ENCODE peak calls at places on chromosomes 3 and 15, in ten cellular contexts. One of them, this sample, is unnamed.

GRCh38 chr3:9727743-9728142 is 3.8 kb upstream of the BRPF1 start:
- DNase-seq in HepG2: no peak
- DNase-seq in breast epithelium: no peak
- DNase-seq in stomach: no peak
- DNase-seq in colonic mucosa: no peak
- DNase-seq in GM23248: no peak
- DNase-seq in right cardiac atrium: no peak
- DNase-seq in uterus: no peak
- DNase-seq in tibial nerve: no peak
- DNase-seq in SJCRH30: no peak
- DNase-seq in this sample: no peak

GRCh38 chr15:25182098-25182478 is 227.3 kb downstream of the SNRPN start:
- DNase-seq in colonic mucosa: no peak
- DNase-seq in right cardiac atrium: no peak
- DNase-seq in HepG2: no peak
- DNase-seq in stomach: peak; percentile 9
- DNase-seq in tibial nerve: no peak
- DNase-seq in uterus: no peak
- DNase-seq in breast epithelium: peak; percentile 5
- DNase-seq in GM23248: no peak
- DNase-seq in SJCRH30: no peak
- DNase-seq in this sample: no peak

GRCh38 chr15:40250304-40250656 is 11.4 kb downstream of the PAK6 start:
- DNase-seq in stomach: no peak
- DNase-seq in HepG2: no peak
- DNase-seq in breast epithelium: no peak
- DNase-seq in uterus: no peak
- DNase-seq in right cardiac atrium: no peak
- DNase-seq in colonic mucosa: no peak
- DNase-seq in GM23248: no peak
- DNase-seq in tibial nerve: no peak
- DNase-seq in SJCRH30: no peak
- DNase-seq in this sample: no peak

GRCh38 chr3:112446343-112446742 is 52.9 kb downstream of the BTLA start:
- DNase-seq in right cardiac atrium: no peak
- DNase-seq in stomach: no peak
- DNase-seq in uterus: no peak
- DNase-seq in HepG2: no peak
- DNase-seq in colonic mucosa: no peak
- DNase-seq in breast epithelium: no peak
- DNase-seq in GM23248: peak; percentile 16
- DNase-seq in tibial nerve: no peak
- DNase-seq in SJCRH30: peak; percentile 13
- DNase-seq in this sample: no peak

GRCh38 chr15:90596943-90597342 is 67.2 kb downstream of the CRTC3 start:
- DNase-seq in right cardiac atrium: no peak
- DNase-seq in HepG2: no peak
- DNase-seq in colonic mucosa: no peak
- DNase-seq in breast epithelium: no peak
- DNase-seq in SJCRH30: no peak
- DNase-seq in stomach: no peak
- DNase-seq in GM23248: no peak
- DNase-seq in uterus: no peak
- DNase-seq in tibial nerve: no peak
- DNase-seq in this sample: no peak

GRCh38 chr3:58332575-58333179 is at the start of gene PXK:
- DNase-seq in SJCRH30: peak; percentile 72
- DNase-seq in breast epithelium: peak; percentile 70
- DNase-seq in stomach: peak; percentile 87
- DNase-seq in uterus: peak; percentile 74
- DNase-seq in right cardiac atrium: peak; percentile 84
- DNase-seq in colonic mucosa: peak; percentile 83
- DNase-seq in HepG2: peak; percentile 21
- DNase-seq in GM23248: peak; percentile 94
- DNase-seq in tibial nerve: peak; percentile 61
- DNase-seq in this sample: peak; percentile 71

GRCh38 chr3:98110191-98110908 is 20.2 kb upstream of the OR5H1 start:
- DNase-seq in GM23248: no peak
- DNase-seq in tibial nerve: no peak
- DNase-seq in breast epithelium: no peak
- DNase-seq in uterus: no peak
- DNase-seq in right cardiac atrium: no peak
- DNase-seq in SJCRH30: no peak
- DNase-seq in HepG2: no peak
- DNase-seq in colonic mucosa: no peak
- DNase-seq in stomach: no peak
- DNase-seq in this sample: no peak

GRCh38 chr3:32193101-32193500 is 45.4 kb upstream of the CMTM8 start:
- DNase-seq in uterus: no peak
- DNase-seq in tibial nerve: no peak
- DNase-seq in stomach: no peak
- DNase-seq in SJCRH30: no peak
- DNase-seq in right cardiac atrium: no peak
- DNase-seq in breast epithelium: no peak
- DNase-seq in colonic mucosa: no peak
- DNase-seq in GM23248: no peak
- DNase-seq in HepG2: no peak
- DNase-seq in this sample: no peak

GRCh38 chr3:150370982-150371381 is 37.1 kb upstream of the TSC22D2 start:
- DNase-seq in colonic mucosa: no peak
- DNase-seq in stomach: no peak
- DNase-seq in breast epithelium: no peak
- DNase-seq in HepG2: no peak
- DNase-seq in right cardiac atrium: no peak
- DNase-seq in GM23248: peak; percentile 58
- DNase-seq in tibial nerve: no peak
- DNase-seq in SJCRH30: no peak
- DNase-seq in uterus: no peak
- DNase-seq in this sample: no peak

GRCh38 chr3:185065059-185065458 is 87.8 kb downstream of the C3orf70 start:
- DNase-seq in stomach: no peak
- DNase-seq in SJCRH30: peak; percentile 42
- DNase-seq in colonic mucosa: no peak
- DNase-seq in right cardiac atrium: no peak
- DNase-seq in tibial nerve: no peak
- DNase-seq in GM23248: no peak
- DNase-seq in uterus: no peak
- DNase-seq in HepG2: no peak
- DNase-seq in breast epithelium: no peak
- DNase-seq in this sample: peak; percentile 24

GRCh38 chr3:126865736-126866135 is 117.2 kb upstream of the PLXNA1 start:
- DNase-seq in GM23248: no peak
- DNase-seq in uterus: no peak
- DNase-seq in tibial nerve: no peak
- DNase-seq in breast epithelium: no peak
- DNase-seq in right cardiac atrium: no peak
- DNase-seq in SJCRH30: no peak
- DNase-seq in HepG2: no peak
- DNase-seq in colonic mucosa: no peak
- DNase-seq in stomach: no peak
- DNase-seq in this sample: no peak

GRCh38 chr15:49521802-49522201 is 98.8 kb downstream of the FGF7 start:
- DNase-seq in GM23248: no peak
- DNase-seq in stomach: no peak
- DNase-seq in tibial nerve: no peak
- DNase-seq in colonic mucosa: no peak
- DNase-seq in HepG2: peak; percentile 2
- DNase-seq in right cardiac atrium: no peak
- DNase-seq in uterus: no peak
- DNase-seq in SJCRH30: peak; percentile 5
- DNase-seq in breast epithelium: no peak
- DNase-seq in this sample: no peak

GRCh38 chr3:185558395-185558794 is 6.0 kb upstream of the LIPH start:
- DNase-seq in stomach: peak; percentile 87
- DNase-seq in right cardiac atrium: no peak
- DNase-seq in colonic mucosa: peak; percentile 89
- DNase-seq in GM23248: peak; percentile 19
- DNase-seq in tibial nerve: no peak
- DNase-seq in SJCRH30: no peak
- DNase-seq in breast epithelium: peak; percentile 58
- DNase-seq in uterus: no peak
- DNase-seq in HepG2: peak; percentile 33
- DNase-seq in this sample: peak; percentile 98

GRCh38 chr3:98540346-98540745 is 8.6 kb downstream of the GPR15 start:
- DNase-seq in colonic mucosa: no peak
- DNase-seq in stomach: no peak
- DNase-seq in GM23248: no peak
- DNase-seq in HepG2: no peak
- DNase-seq in breast epithelium: no peak
- DNase-seq in tibial nerve: no peak
- DNase-seq in SJCRH30: no peak
- DNase-seq in uterus: no peak
- DNase-seq in right cardiac atrium: no peak
- DNase-seq in this sample: peak; percentile 77

GRCh38 chr3:158809642-158810041 is 7.8 kb downstream of the MFSD1 start:
- DNase-seq in GM23248: peak; percentile 9
- DNase-seq in colonic mucosa: no peak
- DNase-seq in tibial nerve: no peak
- DNase-seq in right cardiac atrium: no peak
- DNase-seq in uterus: no peak
- DNase-seq in breast epithelium: no peak
- DNase-seq in HepG2: no peak
- DNase-seq in stomach: no peak
- DNase-seq in SJCRH30: no peak
- DNase-seq in this sample: no peak

GRCh38 chr15:89495638-89496145 is 691 bp downstream of the RHCG start:
- DNase-seq in uterus: no peak
- DNase-seq in HepG2: no peak
- DNase-seq in tibial nerve: no peak
- DNase-seq in right cardiac atrium: no peak
- DNase-seq in GM23248: no peak
- DNase-seq in colonic mucosa: no peak
- DNase-seq in stomach: no peak
- DNase-seq in SJCRH30: no peak
- DNase-seq in breast epithelium: no peak
- DNase-seq in this sample: no peak

GRCh38 chr3:14827776-14828175 is 9.0 kb downstream of the FGD5 start:
- DNase-seq in HepG2: no peak
- DNase-seq in SJCRH30: no peak
- DNase-seq in colonic mucosa: no peak
- DNase-seq in stomach: no peak
- DNase-seq in tibial nerve: no peak
- DNase-seq in uterus: no peak
- DNase-seq in breast epithelium: no peak
- DNase-seq in GM23248: no peak
- DNase-seq in right cardiac atrium: no peak
- DNase-seq in this sample: no peak

GRCh38 chr3:55235416-55235815 is 251.7 kb downstream of the WNT5A start:
- DNase-seq in uterus: no peak
- DNase-seq in stomach: no peak
- DNase-seq in GM23248: no peak
- DNase-seq in SJCRH30: no peak
- DNase-seq in HepG2: no peak
- DNase-seq in right cardiac atrium: no peak
- DNase-seq in breast epithelium: no peak
- DNase-seq in colonic mucosa: no peak
- DNase-seq in tibial nerve: no peak
- DNase-seq in this sample: no peak
- H3K27ac ChIP-seq in uterus: no peak overlapping the region
- H3K27ac ChIP-seq in stomach: no peak overlapping the region
- H3K27ac ChIP-seq in GM23248: no peak overlapping the region
- H3K27ac ChIP-seq in SJCRH30: no peak overlapping the region
- H3K27ac ChIP-seq in HepG2: no peak overlapping the region
- H3K27ac ChIP-seq in right cardiac atrium: no peak overlapping the region
- H3K27ac ChIP-seq in breast epithelium: no peak overlapping the region
- H3K27ac ChIP-seq in colonic mucosa: no peak overlapping the region
- H3K27ac ChIP-seq in tibial nerve: no peak overlapping the region
- H3K27ac ChIP-seq in this sample: no peak overlapping the region

GRCh38 chr15:100705841-100706240 is 103.5 kb downstream of the ASB7 start:
- DNase-seq in right cardiac atrium: no peak
- DNase-seq in breast epithelium: peak; percentile 27
- DNase-seq in tibial nerve: no peak
- DNase-seq in GM23248: no peak
- DNase-seq in stomach: no peak
- DNase-seq in uterus: no peak
- DNase-seq in colonic mucosa: no peak
- DNase-seq in SJCRH30: no peak
- DNase-seq in HepG2: no peak
- DNase-seq in this sample: no peak

GRCh38 chr15:100703671-100704070 is 101.3 kb downstream of the ASB7 start:
- DNase-seq in breast epithelium: peak; percentile 33
- DNase-seq in uterus: peak; percentile 7
- DNase-seq in SJCRH30: no peak
- DNase-seq in HepG2: no peak
- DNase-seq in GM23248: no peak
- DNase-seq in colonic mucosa: no peak
- DNase-seq in tibial nerve: no peak
- DNase-seq in right cardiac atrium: no peak
- DNase-seq in stomach: no peak
- DNase-seq in this sample: no peak

GRCh38 chr15:100704281-100705055 is 102.1 kb downstream of the ASB7 start:
- DNase-seq in GM23248: peak; percentile 97
- DNase-seq in tibial nerve: no peak
- DNase-seq in breast epithelium: peak; percentile 19
- DNase-seq in right cardiac atrium: no peak
- DNase-seq in colonic mucosa: no peak
- DNase-seq in uterus: peak; percentile 3
- DNase-seq in stomach: no peak
- DNase-seq in SJCRH30: no peak
- DNase-seq in HepG2: no peak
- DNase-seq in this sample: no peak

GRCh38 chr15:100705065-100705464 is 102.7 kb downstream of the ASB7 start:
- DNase-seq in breast epithelium: peak; percentile 36
- DNase-seq in tibial nerve: no peak
- DNase-seq in uterus: peak; percentile 11
- DNase-seq in stomach: no peak
- DNase-seq in SJCRH30: no peak
- DNase-seq in HepG2: no peak
- DNase-seq in GM23248: no peak
- DNase-seq in colonic mucosa: no peak
- DNase-seq in right cardiac atrium: no peak
- DNase-seq in this sample: no peak

GRCh38 chr15:100703032-100703578 is 100.7 kb downstream of the ASB7 start:
- DNase-seq in uterus: peak; percentile 8
- DNase-seq in SJCRH30: peak; percentile 76
- DNase-seq in stomach: no peak
- DNase-seq in breast epithelium: peak; percentile 7
- DNase-seq in right cardiac atrium: no peak
- DNase-seq in tibial nerve: no peak
- DNase-seq in HepG2: no peak
- DNase-seq in colonic mucosa: no peak
- DNase-seq in GM23248: peak; percentile 91
- DNase-seq in this sample: no peak
- H3K27ac ChIP-seq in uterus: no peak overlapping the region
- H3K27ac ChIP-seq in SJCRH30: peak overlapping the region; percentile 32
- H3K27ac ChIP-seq in stomach: no peak overlapping the region
- H3K27ac ChIP-seq in breast epithelium: no peak overlapping the region
- H3K27ac ChIP-seq in right cardiac atrium: no peak overlapping the region
- H3K27ac ChIP-seq in tibial nerve: no peak overlapping the region
- H3K27ac ChIP-seq in HepG2: no peak overlapping the region
- H3K27ac ChIP-seq in colonic mucosa: no peak overlapping the region
- H3K27ac ChIP-seq in GM23248: peak overlapping the region; percentile 75
- H3K27ac ChIP-seq in this sample: no peak overlapping the region

GRCh38 chr3:41159581-41160189 is 39.6 kb upstream of the CTNNB1 start:
- DNase-seq in tibial nerve: no peak
- DNase-seq in GM23248: no peak
- DNase-seq in uterus: no peak
- DNase-seq in SJCRH30: no peak
- DNase-seq in colonic mucosa: peak; percentile 69
- DNase-seq in breast epithelium: no peak
- DNase-seq in HepG2: no peak
- DNase-seq in stomach: no peak
- DNase-seq in right cardiac atrium: no peak
- DNase-seq in this sample: peak; percentile 95
- H3K27ac ChIP-seq in tibial nerve: peak overlapping the region; percentile 53
- H3K27ac ChIP-seq in GM23248: no peak overlapping the region
- H3K27ac ChIP-seq in uterus: no peak overlapping the region
- H3K27ac ChIP-seq in SJCRH30: no peak overlapping the region
- H3K27ac ChIP-seq in colonic mucosa: peak overlapping the region; percentile 88
- H3K27ac ChIP-seq in breast epithelium: no peak overlapping the region
- H3K27ac ChIP-seq in HepG2: no peak overlapping the region
- H3K27ac ChIP-seq in stomach: no peak overlapping the region
- H3K27ac ChIP-seq in right cardiac atrium: no peak overlapping the region
- H3K27ac ChIP-seq in this sample: peak overlapping the region; percentile 88

GRCh38 chr15:63050737-63051700 is 8.5 kb downstream of the TPM1 start:
- DNase-seq in HepG2: peak; percentile 78
- DNase-seq in colonic mucosa: peak; percentile 74
- DNase-seq in stomach: no peak
- DNase-seq in right cardiac atrium: no peak
- DNase-seq in tibial nerve: no peak
- DNase-seq in GM23248: peak; percentile 85
- DNase-seq in uterus: peak; percentile 73
- DNase-seq in breast epithelium: no peak
- DNase-seq in SJCRH30: peak; percentile 24
- DNase-seq in this sample: peak; percentile 92
- H3K27ac ChIP-seq in HepG2: peak overlapping the region; percentile 17
- H3K27ac ChIP-seq in colonic mucosa: peak overlapping the region; percentile 97
- H3K27ac ChIP-seq in stomach: peak overlapping the region; percentile 71
- H3K27ac ChIP-seq in right cardiac atrium: peak overlapping the region; percentile 54
- H3K27ac ChIP-seq in tibial nerve: peak overlapping the region; percentile 84
- H3K27ac ChIP-seq in GM23248: peak overlapping the region; percentile 71
- H3K27ac ChIP-seq in uterus: peak overlapping the region; percentile 97
- H3K27ac ChIP-seq in breast epithelium: peak overlapping the region; percentile 95
- H3K27ac ChIP-seq in SJCRH30: no peak overlapping the region
- H3K27ac ChIP-seq in this sample: peak overlapping the region; percentile 96

This sample was measured in small intestine.